ENCODE peak calls at places on chromosomes 1 and 21, in five cellular contexts. I is hippocampal formation, M is Kasumi-1, E is AG10803, R is AG04450. O is an unnamed sample.

GRCh38 chr1:2404142-2404889 is 8.0 kb downstream of the PEX10 start:
- DNase-seq in I (no peak), M (no peak), E (no peak), R (no peak), O (no peak)

GRCh38 chr1:164739189-164739588 is 180.2 kb downstream of the PBX1 start:
- DNase-seq in I (no peak), M (no peak), E (no peak), R (no peak), O (no peak)

GRCh38 chr1:205374205-205375078 is 17.7 kb upstream of the KLHDC8A start:
- DNase-seq in I (no peak), M (no peak), E (peak), R (no peak), O (no peak)

GRCh38 chr1:30923597-30923996 is 15.0 kb upstream of the SDC3 start:
- DNase-seq in I (no peak), M (no peak), E (peak), R (no peak), O (no peak)

GRCh38 chr1:228515200-228515834 is 28.1 kb downstream of the RNF187 start:
- DNase-seq in I (peak), M (peak), E (peak), R (peak), O (peak)

GRCh38 chr1:29719253-29719652 is 482.9 kb downstream of the PTPRU start:
- DNase-seq in I (no peak), M (no peak), E (peak), R (no peak), O (no peak)

GRCh38 chr1:26318338-26319064 is 743 bp downstream of the CD52 start:
- DNase-seq in I (no peak), M (no peak), E (peak), R (no peak), O (no peak)

GRCh38 chr1:165871311-165872067 is 44.1 kb downstream of the UCK2 start:
- DNase-seq in I (peak), M (peak), E (peak), R (no peak), O (peak)

GRCh38 chr1:222171005-222171404 is 376.9 kb downstream of the HHIPL2 start:
- DNase-seq in I (no peak), M (peak), E (peak), R (no peak), O (peak)

GRCh38 chr1:230057681-230058565 is 9.1 kb upstream of the GALNT2 start:
- DNase-seq in I (no peak), M (no peak), E (no peak), R (no peak), O (no peak)

GRCh38 chr1:227357229-227358078 is 39.2 kb upstream of the CDC42BPA start:
- DNase-seq in I (no peak), M (no peak), E (peak), R (peak), O (no peak)

GRCh38 chr1:32291145-32291707 is 657 bp upstream of the HDAC1 start:
- DNase-seq in I (no peak), M (no peak), E (peak), R (no peak), O (no peak)

GRCh38 chr1:14910947-14911721 is 242.4 kb upstream of the TMEM51 start:
- DNase-seq in I (no peak), M (no peak), E (peak), R (no peak), O (no peak)

GRCh38 chr1:220950576-220950975 is 71.3 kb downstream of the HLX start:
- DNase-seq in I (no peak), M (peak), E (peak), R (no peak), O (no peak)

GRCh38 chr1:186605762-186606350 is 74.4 kb downstream of the PTGS2 start:
- DNase-seq in I (no peak), M (peak), E (peak), R (peak), O (peak)

GRCh38 chr1:234368320-234369032 is 4.8 kb upstream of the COA6 start:
- DNase-seq in I (peak), M (no peak), E (no peak), R (no peak), O (no peak)

GRCh38 chr21:23887709-23888303 is 1719.5 kb downstream of the MRPL39 start:
- DNase-seq in I (no peak), M (peak), E (no peak), R (no peak), O (peak)

GRCh38 chr1:151309851-151310323 is 17.3 kb downstream of the PI4KB start:
- DNase-seq in I (no peak), M (no peak), E (no peak), R (peak), O (no peak)

GRCh38 chr1:150221552-150221951 is 14.4 kb downstream of the ANP32E start:
- DNase-seq in I (no peak), M (peak), E (peak), R (no peak), O (no peak)

GRCh38 chr21:45010096-45010495 is 64.3 kb upstream of the ADARB1 start:
- DNase-seq in I (no peak), M (no peak), E (peak), R (no peak), O (no peak)

GRCh38 chr1:174051956-174052355 is 29.8 kb upstream of the RC3H1 start:
- DNase-seq in I (peak), M (no peak), E (peak), R (no peak), O (no peak)

GRCh38 chr1:112541299-112541698 is 32.5 kb downstream of the WNT2B start:
- DNase-seq in I (no peak), M (peak), E (no peak), R (no peak), O (no peak)

GRCh38 chr1:192550922-192551534 is 24.5 kb upstream of the RGS1 start:
- DNase-seq in I (no peak), M (peak), E (peak), R (no peak), O (no peak)